ENCODE peak calls at places on chromosomes 6 and 20, in four cellular contexts. A, X, V and E are unnamed samples.

GRCh38 chr6:16625319-16626240 is 135.7 kb downstream of the ATXN1 start:
- DNase-seq in A (no peak), X (no peak), V (peak; percentile 60), E (no peak)

GRCh38 chr6:152380993-152381898 is 255.9 kb downstream of the SYNE1 start:
- DNase-seq in A (peak; percentile 88), X (peak; percentile 96), V (peak; percentile 96), E (peak; percentile 91)

GRCh38 chr20:48941467-48941866 is 20.0 kb downstream of the ARFGEF2 start:
- DNase-seq in A (no peak), X (no peak), V (no peak), E (no peak)

GRCh38 chr20:3801846-3802245 is 5.7 kb downstream of the CDC25B start:
- DNase-seq in A (no peak), X (no peak), V (no peak), E (no peak)

GRCh38 chr6:137011406-137011805 is 33.4 kb downstream of the IL20RA start:
- DNase-seq in A (no peak), X (no peak), V (no peak), E (no peak)

GRCh38 chr20:47785321-47785899 is at the start of gene SULF2:
- DNase-seq in A (no peak), X (peak; percentile 72), V (no peak), E (no peak)

GRCh38 chr6:95133578-95133977 is 443.8 kb upstream of the MANEA start:
- DNase-seq in A (no peak), X (no peak), V (no peak), E (no peak)

GRCh38 chr6:23145801-23146200 is 576.4 kb downstream of the HDGFL1 start:
- DNase-seq in A (peak; percentile 1), X (no peak), V (no peak), E (peak; percentile 57)

GRCh38 chr20:51356871-51357270 is 185.6 kb downstream of the NFATC2 start:
- DNase-seq in A (no peak), X (no peak), V (no peak), E (no peak)

GRCh38 chr6:23329091-23329490 is 759.7 kb downstream of the HDGFL1 start:
- DNase-seq in A (no peak), X (no peak), V (no peak), E (no peak)

GRCh38 chr6:15709665-15710269 is 46.9 kb upstream of the DTNBP1 start:
- DNase-seq in A (no peak), X (no peak), V (no peak), E (no peak)

GRCh38 chr20:17889226-17889625 is 79.4 kb downstream of the SNX5 start:
- DNase-seq in A (no peak), X (peak; percentile 59), V (no peak), E (no peak)

GRCh38 chr6:139500977-139501376 is 126.5 kb upstream of the CITED2 start:
- DNase-seq in A (no peak), X (no peak), V (no peak), E (no peak)

GRCh38 chr20:51563597-51564332 is 21.2 kb upstream of the NFATC2 start:
- DNase-seq in A (peak; percentile 51), X (peak; percentile 87), V (peak; percentile 97), E (peak; percentile 52)

GRCh38 chr6:30129270-30129669 is 6.7 kb upstream of the TRIM40 start:
- DNase-seq in A (no peak), X (no peak), V (no peak), E (no peak)

GRCh38 chr6:151680846-151681425 is 126.5 kb upstream of the ESR1 start:
- DNase-seq in A (no peak), X (no peak), V (no peak), E (no peak)

GRCh38 chr20:37347347-37347823 is 1.4 kb downstream of the SRC start:
- DNase-seq in A (no peak), X (no peak), V (no peak), E (no peak)
- H3K4me3 ChIP-seq in A (peak overlapping the region; percentile 66), X (no peak overlapping the region), V (peak overlapping the region; percentile 57), E (peak overlapping the region; percentile 71)

DNA sequence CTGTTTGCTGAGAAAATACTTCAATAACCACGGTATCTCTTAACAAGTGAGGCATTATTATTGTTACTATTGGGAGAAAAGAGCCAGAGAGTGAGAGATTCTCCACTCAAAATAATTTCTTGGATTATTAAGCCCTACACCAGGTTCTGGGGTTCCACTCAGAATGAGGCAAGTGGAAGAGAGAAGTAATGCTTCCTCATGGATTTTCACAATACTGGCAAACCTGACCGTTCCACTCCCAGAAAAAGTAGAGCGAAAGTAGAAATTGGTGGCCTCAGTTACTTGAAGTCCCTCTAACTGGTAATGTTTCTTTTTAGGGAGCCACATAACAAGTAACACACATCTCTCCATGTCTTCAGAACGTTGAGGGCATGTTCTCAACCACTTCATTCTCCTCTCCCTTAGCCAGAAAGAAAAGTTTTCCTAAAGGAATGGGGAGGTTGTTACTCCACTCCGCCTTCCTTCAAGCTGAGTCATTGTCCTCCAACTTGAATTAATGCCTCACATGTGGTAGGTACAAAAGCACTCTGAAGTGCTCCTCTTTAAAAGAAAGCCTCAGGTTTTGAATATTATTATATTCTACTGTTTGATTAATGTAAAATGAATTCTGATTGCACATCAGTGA is 1.9 kb downstream of the BAG2 start:
- DNase-seq in A (no peak), X (peak; percentile 70), V (peak; percentile 48), E (peak; percentile 56)
- TF ChIP-seq CTCF in A (no peak), X (no peak), V (no peak), E (no peak)

GRCh38 chr6:128358111-128358780 is 162.2 kb downstream of the PTPRK start:
- DNase-seq in A (no peak), X (no peak), V (peak; percentile 51), E (no peak)
- H3K4me3 ChIP-seq in A (no peak overlapping the region), X (no peak overlapping the region), V (no peak overlapping the region), E (no peak overlapping the region)

GRCh38 chr6:166951670-166952060 is 4.7 kb downstream of the RNASET2 start:
- DNase-seq in A (no peak), X (no peak), V (no peak), E (no peak)
- TF ChIP-seq CTCF in A (no peak), X (no peak), V (no peak), E (no peak)